ENCODE peak calls at places on chromosomes 6 and 20, in five cellular contexts. X, F, E, O and L are unnamed samples.

GRCh38 chr6:3058957-3059356 is 9.3 kb upstream of the RIPK1 start:
- DNase-seq in F (no peak), O (no peak), X (no peak), E (no peak), L (no peak)

GRCh38 chr20:44711237-44711636 is 3.9 kb upstream of the CCN5 start:
- DNase-seq in F (no peak), O (no peak), E (no peak), X (no peak), L (no peak)

GRCh38 chr20:32626859-32627636 is 41.9 kb upstream of the NOL4L start:
- DNase-seq in F (no peak), X (no peak), E (no peak), O (no peak), L (no peak)

GRCh38 chr20:15835811-15836210 is 737.4 kb downstream of the KIF16B start:
- DNase-seq in F (no peak), X (no peak), O (no peak), E (no peak), L (no peak)

GRCh38 chr20:54020348-54020747 is 50.0 kb downstream of the BCAS1 start:
- DNase-seq in O (no peak), F (no peak), E (no peak), X (no peak), L (no peak)

GRCh38 chr6:125913864-125914351 is 42.7 kb upstream of the HINT3 start:
- DNase-seq in X (no peak), O (no peak), F (no peak), E (no peak), L (no peak)

GRCh38 chr6:74780831-74781230 is 425.0 kb downstream of the COL12A1 start:
- DNase-seq in F (no peak), X (no peak), O (no peak), E (no peak), L (no peak)

GRCh38 chr6:137541531-137541930 is 47.3 kb upstream of the OLIG3 start:
- DNase-seq in O (no peak), E (no peak), F (no peak), X (no peak), L (no peak)

GRCh38 chr20:47506335-47506734 is 4.6 kb downstream of the NCOA3 start:
- DNase-seq in E (no peak), X (no peak), O (no peak), F (no peak), L (no peak)

GRCh38 chr6:170073846-170074245 is 217.0 kb downstream of the DLL1 start:
- DNase-seq in O (no peak), F (no peak), E (no peak), X (no peak), L (no peak)

GRCh38 chr20:58991720-58992119 is 10.7 kb downstream of the NELFCD start:
- DNase-seq in O (no peak), X (no peak), F (no peak), E (peak; percentile 89), L (no peak)

GRCh38 chr20:18527339-18527738 is 19.6 kb downstream of the SEC23B start:
- DNase-seq in E (no peak), F (no peak), X (no peak), O (no peak), L (no peak)

GRCh38 chr6:81003156-81003555 is 749.3 kb downstream of the TENT5A start:
- DNase-seq in E (no peak), X (no peak), F (no peak), O (no peak), L (no peak)

GRCh38 chr20:43541214-43541613 is 17.6 kb upstream of the SGK2 start:
- DNase-seq in E (no peak), F (no peak), O (no peak), X (no peak), L (no peak)

GRCh38 chr20:11451793-11452291 is 465.9 kb upstream of the BTBD3 start:
- DNase-seq in E (no peak), F (no peak), X (peak; percentile 41), O (no peak), L (no peak)

GRCh38 chr6:133977983-133978895 is 25.2 kb downstream of the TBPL1 start:
- DNase-seq in F (no peak), X (no peak), O (no peak), E (no peak), L (no peak)

GRCh38 chr6:114343782-114344144 is 940 bp upstream of the HS3ST5 start:
- DNase-seq in F (no peak), O (no peak), X (no peak), E (no peak), L (no peak)

GRCh38 chr6:135438907-135439535 is 58.5 kb downstream of the AHI1 start:
- DNase-seq in X (peak; percentile 62), O (peak; percentile 40), E (peak; percentile 30), F (no peak), L (no peak)

GRCh38 chr20:24640686-24641085 is 171.3 kb downstream of the SYNDIG1 start:
- DNase-seq in F (peak; percentile 26), O (no peak), E (no peak), X (no peak), L (no peak)

GRCh38 chr6:3793545-3793944 is 42.0 kb upstream of the PXDC1 start:
- DNase-seq in E (no peak), X (no peak), F (no peak), O (no peak), L (no peak)

GRCh38 chr6:21371676-21372161 is 221.8 kb upstream of the SOX4 start:
- DNase-seq in X (no peak), O (no peak), E (peak; percentile 54), F (no peak), L (no peak)

GRCh38 chr6:44297063-44298038 is 15.8 kb downstream of the AARS2 start:
- DNase-seq in X (peak; percentile 82), E (no peak), O (peak; percentile 74), F (peak; percentile 87), L (peak; percentile 67)

GRCh38 chr20:53922901-53923314 is 147.5 kb downstream of the BCAS1 start:
- DNase-seq in E (no peak), O (no peak), X (no peak), F (no peak), L (no peak)

DNA sequence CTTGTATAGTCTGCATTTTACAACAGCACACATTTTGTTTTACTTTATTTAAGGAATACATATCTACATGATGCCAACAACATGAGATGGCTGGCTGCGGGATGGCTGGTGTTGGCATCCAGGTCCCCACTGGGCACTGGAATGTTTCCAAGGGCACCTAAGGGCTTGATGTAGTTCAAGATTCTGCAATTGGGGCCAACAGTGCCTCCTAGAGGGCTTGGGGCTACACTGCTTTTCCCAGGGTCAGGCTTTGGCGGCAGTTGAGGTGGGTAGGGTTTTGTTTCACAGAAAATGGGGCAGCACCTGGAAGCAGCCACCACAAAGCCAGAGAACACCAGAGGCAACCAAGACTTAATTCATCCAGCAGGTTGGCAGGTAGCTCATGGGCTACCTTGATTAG is 202.2 kb upstream of the PRND start:
- DNase-seq in F (peak; percentile 84), E (no peak), X (peak; percentile 78), O (peak; percentile 9), L (peak; percentile 79)
- TF ChIP-seq CREB1 in F (no peak), E (no peak), X (no peak), O (no peak), L (no peak)

DNA sequence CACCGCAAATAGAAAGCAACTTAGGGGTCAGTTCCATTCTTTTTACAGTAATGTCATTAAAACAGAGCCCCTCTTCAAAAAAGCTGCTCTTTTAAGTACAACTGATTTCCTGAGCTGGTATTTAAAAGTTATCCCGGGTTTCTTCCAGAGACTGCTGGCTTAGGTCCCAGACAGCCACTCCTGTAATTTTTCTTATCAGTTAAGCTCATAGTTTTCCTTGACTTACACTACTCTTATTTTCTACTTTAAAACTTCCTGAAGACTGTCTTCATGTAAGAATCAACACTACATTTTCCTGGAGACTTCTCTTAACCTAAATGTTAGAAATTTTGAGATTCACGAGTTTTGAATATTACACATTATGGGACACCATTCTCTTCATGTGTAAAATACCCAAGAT is 48.2 kb downstream of the MAP3K7 start:
- DNase-seq in F (no peak), O (no peak), E (no peak), X (no peak), L (no peak)
- TF ChIP-seq CREB1 in F (no peak), O (no peak), E (no peak), X (no peak), L (no peak)

GRCh38 chr6:158338311-158339112 is 26.2 kb downstream of the TULP4 start:
- DNase-seq in E (peak; percentile 39), O (no peak), X (peak; percentile 39), F (no peak), L (no peak)
- TF ChIP-seq CREB1 in E (no peak), O (no peak), X (no peak), F (no peak), L (no peak)

DNA sequence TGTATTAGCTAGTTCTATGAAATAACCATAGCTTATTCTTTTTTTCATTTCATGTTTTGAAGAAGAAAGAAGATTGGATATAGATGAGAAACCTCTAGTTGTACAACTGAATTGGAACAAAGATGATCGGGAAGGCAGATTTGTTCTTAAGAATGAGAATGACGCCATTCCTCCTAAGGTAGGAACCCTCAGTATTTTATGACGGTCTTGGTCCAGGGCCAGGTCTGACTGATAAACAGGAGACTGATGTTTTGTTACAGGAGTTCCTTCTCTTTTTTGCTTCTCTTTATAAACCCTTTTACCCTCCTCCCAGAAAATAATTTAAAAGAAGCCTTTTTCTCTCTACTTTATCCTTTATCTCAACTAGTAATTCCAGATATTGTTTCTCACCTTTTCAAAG is 43.6 kb downstream of the AFDN start:
- DNase-seq in F (no peak), X (no peak), E (no peak), O (no peak), L (no peak)
- TF ChIP-seq CREB1 in F (no peak), X (no peak), E (no peak), O (no peak), L (no peak)

DNA sequence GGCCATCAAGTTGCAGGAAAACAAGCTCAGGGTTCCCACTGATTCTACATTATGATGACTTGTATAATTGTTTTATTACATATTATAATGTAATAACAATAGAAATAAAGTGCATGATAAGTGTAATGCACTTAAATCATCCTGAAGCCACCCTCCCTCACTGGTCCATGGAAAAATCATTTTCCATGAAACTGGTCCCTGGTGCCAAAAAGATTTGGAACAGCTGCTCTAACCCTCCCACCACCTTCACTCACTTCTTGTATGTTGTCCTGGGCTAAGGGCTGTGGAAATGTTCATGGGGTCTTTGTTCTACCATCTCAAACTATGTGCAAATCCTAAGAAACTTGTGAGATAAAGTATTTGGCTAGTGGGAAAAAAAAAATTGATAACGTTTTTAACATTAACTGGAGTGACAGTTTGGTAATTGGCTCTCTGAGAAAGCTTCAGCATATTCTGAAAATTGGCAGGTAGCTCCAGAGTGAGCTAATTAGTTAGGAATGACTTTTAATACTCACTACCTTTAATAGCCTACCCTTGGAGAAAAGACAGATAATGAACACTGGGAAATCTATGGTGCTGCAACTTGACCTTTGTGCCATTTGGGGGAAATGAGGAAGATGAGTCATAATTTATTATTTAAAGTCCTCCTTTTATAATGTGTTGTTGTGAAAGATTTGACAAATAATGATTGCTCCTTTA is 134.0 kb downstream of the LRRC1 start:
- DNase-seq in F (no peak), X (no peak), O (no peak), E (peak; percentile 40), L (no peak)
- TF ChIP-seq CREB1 in F (no peak), X (no peak), O (no peak), E (no peak), L (no peak)